ENCODE peak calls at places on chromosomes 16 and 17, in six cellular contexts. One of them, this sample, is unnamed.

GRCh38 chr17:64544742-64545141 is 38.0 kb downstream of the CEP95 start:
- DNase-seq in tibial nerve: no peak
- DNase-seq in skeletal muscle cell: no peak
- DNase-seq in PC-3: no peak
- DNase-seq in SJSA1: no peak
- DNase-seq in pancreas: no peak
- DNase-seq in this sample: no peak

GRCh38 chr16:6247771-6248170 is 1084.9 kb upstream of the RBFOX1 start:
- DNase-seq in tibial nerve: no peak
- DNase-seq in skeletal muscle cell: no peak
- DNase-seq in PC-3: no peak
- DNase-seq in SJSA1: no peak
- DNase-seq in pancreas: no peak
- DNase-seq in this sample: no peak

GRCh38 chr16:57536306-57537193 is at the start of gene CCDC102A:
- DNase-seq in tibial nerve: no peak
- DNase-seq in skeletal muscle cell: no peak
- DNase-seq in PC-3: peak
- DNase-seq in SJSA1: peak
- DNase-seq in pancreas: peak
- DNase-seq in this sample: no peak

GRCh38 chr17:44170499-44171201 is at the start of gene ASB16:
- DNase-seq in tibial nerve: no peak
- DNase-seq in skeletal muscle cell: no peak
- DNase-seq in PC-3: no peak
- DNase-seq in SJSA1: no peak
- DNase-seq in pancreas: peak
- DNase-seq in this sample: no peak

GRCh38 chr16:22668318-22668717 is 145.6 kb upstream of the HS3ST2 start:
- DNase-seq in tibial nerve: no peak
- DNase-seq in skeletal muscle cell: no peak
- DNase-seq in PC-3: no peak
- DNase-seq in SJSA1: no peak
- DNase-seq in pancreas: no peak
- DNase-seq in this sample: no peak

GRCh38 chr16:70701998-70702397 is 16.1 kb upstream of the MTSS2 start:
- DNase-seq in tibial nerve: no peak
- DNase-seq in skeletal muscle cell: no peak
- DNase-seq in PC-3: no peak
- DNase-seq in SJSA1: no peak
- DNase-seq in pancreas: no peak
- DNase-seq in this sample: no peak

GRCh38 chr16:67084345-67085028 is 25.3 kb upstream of the PHAF1 start:
- DNase-seq in tibial nerve: no peak
- DNase-seq in skeletal muscle cell: no peak
- DNase-seq in PC-3: no peak
- DNase-seq in SJSA1: no peak
- DNase-seq in pancreas: no peak
- DNase-seq in this sample: no peak

GRCh38 chr16:85571813-85572619 is 41.1 kb upstream of the GSE1 start:
- DNase-seq in tibial nerve: no peak
- DNase-seq in skeletal muscle cell: no peak
- DNase-seq in PC-3: no peak
- DNase-seq in SJSA1: no peak
- DNase-seq in pancreas: no peak
- DNase-seq in this sample: peak

GRCh38 chr17:41910701-41911391 is 7.9 kb downstream of the ACLY start:
- DNase-seq in tibial nerve: no peak
- DNase-seq in skeletal muscle cell: peak
- DNase-seq in PC-3: peak
- DNase-seq in SJSA1: peak
- DNase-seq in pancreas: no peak
- DNase-seq in this sample: no peak

GRCh38 chr17:39603304-39604016 is 4.3 kb downstream of the NEUROD2 start:
- DNase-seq in tibial nerve: no peak
- DNase-seq in skeletal muscle cell: no peak
- DNase-seq in PC-3: no peak
- DNase-seq in SJSA1: no peak
- DNase-seq in pancreas: peak
- DNase-seq in this sample: no peak
- H3K4me3 ChIP-seq in tibial nerve: no peak
- H3K4me3 ChIP-seq in skeletal muscle cell: no peak
- H3K4me3 ChIP-seq in PC-3: no peak
- H3K4me3 ChIP-seq in SJSA1: no peak
- H3K4me3 ChIP-seq in pancreas: no peak
- H3K4me3 ChIP-seq in this sample: no peak

DNA sequence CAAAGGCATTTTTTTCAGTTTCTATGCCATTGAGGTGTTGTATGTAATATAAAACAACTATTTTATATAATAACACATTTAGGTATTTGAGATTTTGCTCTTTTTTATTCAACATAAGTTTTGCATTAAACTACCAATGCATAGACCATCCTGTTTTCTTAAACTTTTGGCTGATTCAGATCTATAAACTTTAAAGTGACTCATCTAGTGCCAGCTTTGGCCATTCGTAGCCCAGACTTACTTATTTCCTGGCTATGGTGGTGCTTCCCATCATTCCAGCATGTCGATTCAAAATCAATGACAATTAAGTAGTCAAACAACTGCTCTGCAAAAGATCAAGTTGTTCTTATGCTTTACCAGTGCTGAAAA is 3.1 kb downstream of the ERI2 start:
- DNase-seq in tibial nerve: no peak
- DNase-seq in skeletal muscle cell: no peak
- DNase-seq in PC-3: peak
- DNase-seq in SJSA1: no peak
- DNase-seq in pancreas: no peak
- DNase-seq in this sample: no peak
- H3K4me3 ChIP-seq in tibial nerve: no peak
- H3K4me3 ChIP-seq in skeletal muscle cell: no peak
- H3K4me3 ChIP-seq in PC-3: no peak
- H3K4me3 ChIP-seq in SJSA1: no peak
- H3K4me3 ChIP-seq in pancreas: no peak
- H3K4me3 ChIP-seq in this sample: no peak

DNA sequence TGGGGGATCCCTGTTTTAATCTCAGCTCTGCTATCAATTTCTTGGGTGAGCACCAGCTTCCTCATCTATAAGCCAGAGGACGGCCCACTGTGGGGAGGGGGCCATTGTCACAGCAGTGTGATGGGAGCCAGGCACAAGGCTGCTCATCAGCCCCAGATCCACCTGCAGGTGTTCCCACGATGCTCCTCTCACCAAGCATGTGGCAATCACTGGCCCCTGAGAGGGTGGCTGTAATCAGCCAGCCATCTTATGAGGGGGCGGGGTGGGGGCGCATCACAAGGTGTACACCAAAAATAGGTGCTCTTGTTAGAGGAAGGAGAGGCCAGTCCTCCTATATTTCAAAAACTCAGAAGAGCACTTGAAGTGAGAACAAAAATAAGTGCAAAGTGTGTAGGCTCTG is 31.2 kb downstream of the HNF1B start:
- DNase-seq in tibial nerve: no peak
- DNase-seq in skeletal muscle cell: no peak
- DNase-seq in PC-3: no peak
- DNase-seq in SJSA1: no peak
- DNase-seq in pancreas: peak
- DNase-seq in this sample: no peak
- H3K4me3 ChIP-seq in tibial nerve: no peak
- H3K4me3 ChIP-seq in skeletal muscle cell: no peak
- H3K4me3 ChIP-seq in PC-3: no peak
- H3K4me3 ChIP-seq in SJSA1: no peak
- H3K4me3 ChIP-seq in pancreas: no peak
- H3K4me3 ChIP-seq in this sample: no peak

GRCh38 chr17:3882276-3882675 is 10.6 kb downstream of the CAMKK1 start:
- DNase-seq in tibial nerve: no peak
- DNase-seq in skeletal muscle cell: no peak
- DNase-seq in PC-3: no peak
- DNase-seq in SJSA1: no peak
- DNase-seq in pancreas: no peak
- DNase-seq in this sample: no peak

GRCh38 chr17:3880983-3881382 is 11.9 kb downstream of the CAMKK1 start:
- DNase-seq in tibial nerve: no peak
- DNase-seq in skeletal muscle cell: no peak
- DNase-seq in PC-3: no peak
- DNase-seq in SJSA1: no peak
- DNase-seq in pancreas: no peak
- DNase-seq in this sample: no peak

GRCh38 chr17:3877220-3877619 is 15.6 kb downstream of the CAMKK1 start:
- DNase-seq in tibial nerve: no peak
- DNase-seq in skeletal muscle cell: no peak
- DNase-seq in PC-3: no peak
- DNase-seq in SJSA1: no peak
- DNase-seq in pancreas: no peak
- DNase-seq in this sample: no peak

GRCh38 chr17:3879591-3880417 is 13.0 kb downstream of the CAMKK1 start:
- DNase-seq in tibial nerve: no peak
- DNase-seq in skeletal muscle cell: no peak
- DNase-seq in PC-3: no peak
- DNase-seq in SJSA1: no peak
- DNase-seq in pancreas: peak
- DNase-seq in this sample: no peak

GRCh38 chr17:3879181-3879580 is 13.7 kb downstream of the CAMKK1 start:
- DNase-seq in tibial nerve: no peak
- DNase-seq in skeletal muscle cell: peak
- DNase-seq in PC-3: no peak
- DNase-seq in SJSA1: no peak
- DNase-seq in pancreas: no peak
- DNase-seq in this sample: no peak
- H3K4me3 ChIP-seq in tibial nerve: no peak
- H3K4me3 ChIP-seq in skeletal muscle cell: no peak
- H3K4me3 ChIP-seq in PC-3: no peak
- H3K4me3 ChIP-seq in SJSA1: no peak
- H3K4me3 ChIP-seq in pancreas: no peak
- H3K4me3 ChIP-seq in this sample: no peak

DNA sequence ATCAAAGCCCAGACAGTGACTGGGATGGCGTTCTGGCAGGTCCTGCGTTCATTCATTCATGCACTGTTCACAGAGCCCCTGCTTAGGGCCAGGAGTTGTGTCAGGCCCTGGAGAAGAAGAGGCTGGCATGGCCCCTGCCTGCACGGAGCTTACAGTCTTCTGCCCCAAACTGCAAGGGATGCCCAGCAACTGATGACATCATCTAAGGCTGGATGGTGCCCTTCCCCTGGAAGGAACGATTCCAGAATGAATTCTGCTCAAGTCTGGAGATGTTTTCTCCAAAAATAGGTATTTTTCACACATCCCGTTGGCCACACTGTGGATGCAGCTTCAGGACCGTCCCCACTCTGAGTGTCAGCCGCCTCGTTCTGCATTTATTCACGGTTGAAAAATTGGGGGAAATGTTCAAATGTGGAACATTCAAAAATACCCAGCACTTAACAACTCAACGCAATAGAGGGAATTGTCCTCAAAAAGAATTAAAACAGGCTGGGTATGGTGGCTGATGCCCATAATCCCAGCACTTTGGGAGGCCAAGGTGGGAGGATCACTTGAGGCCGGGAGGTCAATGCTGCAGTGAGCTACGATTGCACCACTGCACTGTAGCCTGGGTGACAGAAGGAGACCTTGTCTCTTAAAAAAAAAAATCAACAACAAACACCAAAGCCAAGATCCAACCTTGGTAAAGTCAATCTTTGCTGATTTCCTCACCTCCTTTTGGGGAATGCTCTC is 23.8 kb upstream of the CACNG5 start:
- DNase-seq in tibial nerve: no peak
- DNase-seq in skeletal muscle cell: no peak
- DNase-seq in PC-3: no peak
- DNase-seq in SJSA1: no peak
- DNase-seq in pancreas: no peak
- DNase-seq in this sample: no peak
- H3K4me3 ChIP-seq in tibial nerve: no peak
- H3K4me3 ChIP-seq in skeletal muscle cell: no peak
- H3K4me3 ChIP-seq in PC-3: no peak
- H3K4me3 ChIP-seq in SJSA1: no peak
- H3K4me3 ChIP-seq in pancreas: no peak
- H3K4me3 ChIP-seq in this sample: no peak

GRCh38 chr16:14364112-14364385 is 266.0 kb downstream of the PARN start:
- DNase-seq in tibial nerve: no peak
- DNase-seq in skeletal muscle cell: no peak
- DNase-seq in PC-3: no peak
- DNase-seq in SJSA1: no peak
- DNase-seq in pancreas: no peak
- DNase-seq in this sample: no peak

GRCh38 chr16:14365200-14365851 is 264.7 kb downstream of the PARN start:
- DNase-seq in tibial nerve: no peak
- DNase-seq in skeletal muscle cell: no peak
- DNase-seq in PC-3: no peak
- DNase-seq in SJSA1: peak
- DNase-seq in pancreas: no peak
- DNase-seq in this sample: no peak

GRCh38 chr16:14360326-14361037 is 269.6 kb downstream of the PARN start:
- DNase-seq in tibial nerve: no peak
- DNase-seq in skeletal muscle cell: no peak
- DNase-seq in PC-3: no peak
- DNase-seq in SJSA1: no peak
- DNase-seq in pancreas: no peak
- DNase-seq in this sample: no peak

GRCh38 chr16:14364386-14365199 is 265.5 kb downstream of the PARN start:
- DNase-seq in tibial nerve: no peak
- DNase-seq in skeletal muscle cell: peak
- DNase-seq in PC-3: peak
- DNase-seq in SJSA1: peak
- DNase-seq in pancreas: no peak
- DNase-seq in this sample: no peak

GRCh38 chr16:14362774-14363371 is 267.2 kb downstream of the PARN start:
- DNase-seq in tibial nerve: no peak
- DNase-seq in skeletal muscle cell: no peak
- DNase-seq in PC-3: no peak
- DNase-seq in SJSA1: peak
- DNase-seq in pancreas: no peak
- DNase-seq in this sample: no peak
- H3K4me3 ChIP-seq in tibial nerve: no peak
- H3K4me3 ChIP-seq in skeletal muscle cell: peak
- H3K4me3 ChIP-seq in PC-3: no peak
- H3K4me3 ChIP-seq in SJSA1: peak
- H3K4me3 ChIP-seq in pancreas: no peak
- H3K4me3 ChIP-seq in this sample: no peak

DNA sequence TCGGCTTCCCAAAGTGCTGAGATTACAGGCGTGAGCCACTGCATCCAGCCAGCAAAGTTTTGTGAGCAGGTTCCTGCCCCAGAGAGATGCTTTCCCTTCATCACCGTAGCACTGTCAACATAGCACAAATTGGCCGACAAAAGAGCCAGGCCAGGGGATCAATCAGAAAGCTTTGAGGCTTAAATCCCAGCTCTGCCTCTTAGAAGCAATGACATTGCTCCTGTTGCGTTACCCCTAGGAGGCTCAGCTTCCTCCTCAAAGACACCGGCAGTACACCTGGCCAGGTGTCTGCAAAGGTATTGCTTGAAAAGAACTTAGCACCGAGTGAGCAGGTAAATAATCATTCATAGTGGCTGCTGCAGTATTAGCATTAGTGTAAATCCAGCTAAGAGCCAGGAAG is 86.5 kb downstream of the NDE1 start:
- DNase-seq in tibial nerve: no peak
- DNase-seq in skeletal muscle cell: no peak
- DNase-seq in PC-3: no peak
- DNase-seq in SJSA1: no peak
- DNase-seq in pancreas: no peak
- DNase-seq in this sample: no peak
- H3K4me3 ChIP-seq in tibial nerve: no peak
- H3K4me3 ChIP-seq in skeletal muscle cell: no peak
- H3K4me3 ChIP-seq in PC-3: no peak
- H3K4me3 ChIP-seq in SJSA1: no peak
- H3K4me3 ChIP-seq in pancreas: no peak
- H3K4me3 ChIP-seq in this sample: no peak

This sample was measured in Jurkat, Clone E6-1.